ENCODE peak calls at places on chromosomes 1 and 21, in four cellular contexts. W is MM.1S, T is IMR-90, L is psoas muscle. Q is an unnamed sample. For H3K9me3, the result is how much of the 10 kb centered on the place peaks cover.

GRCh38 chr1:30807318-30808066 is 49.9 kb upstream of the LAPTM5 start:
- DNase-seq in W (no peak), T (no peak), L (peak), Q (peak)

GRCh38 chr1:208242829-208243521 is 1.2 kb downstream of the PLXNA2 start:
- DNase-seq in W (peak), T (no peak), L (peak), Q (peak)

GRCh38 chr1:180123463-180123936 is 31.2 kb upstream of the QSOX1 start:
- DNase-seq in W (no peak), T (peak), L (no peak), Q (no peak)

GRCh38 chr1:41868241-41868953 is 50.3 kb downstream of the HIVEP3 start:
- DNase-seq in W (peak), T (no peak), L (no peak), Q (no peak)

GRCh38 chr1:201396859-201397464 is 2.2 kb downstream of the LAD1 start:
- DNase-seq in W (no peak), T (no peak), L (no peak), Q (no peak)

GRCh38 chr21:33168886-33169285 is 60.9 kb upstream of the IFNAR2 start:
- DNase-seq in W (no peak), T (no peak), L (no peak), Q (no peak)

GRCh38 chr1:161382214-161383019 is 14.7 kb upstream of the CFAP126 start:
- DNase-seq in W (peak), T (peak), L (no peak), Q (peak)

GRCh38 chr1:31655756-31656155 is 11.1 kb upstream of the PEF1 start:
- DNase-seq in W (no peak), T (no peak), L (no peak), Q (no peak)

GRCh38 chr1:246512635-246513034 is 5.6 kb upstream of the SMYD3 start:
- DNase-seq in W (no peak), T (no peak), L (no peak), Q (no peak)

GRCh38 chr1:180923887-180924286 is 11.2 kb downstream of the KIAA1614 start:
- DNase-seq in W (no peak), T (no peak), L (no peak), Q (no peak)

GRCh38 chr1:198656500-198656932 is 17.7 kb downstream of the PTPRC start:
- DNase-seq in W (no peak), T (no peak), L (no peak), Q (no peak)

GRCh38 chr21:33025106-33025470 is 647 bp upstream of the OLIG2 start:
- DNase-seq in W (no peak), T (no peak), L (no peak), Q (peak)

GRCh38 chr1:15328785-15329480 is 80.8 kb upstream of the EFHD2 start:
- DNase-seq in W (no peak), T (peak), L (peak), Q (no peak)

GRCh38 chr1:14095001-14095400 is 395.0 kb downstream of the PRDM2 start:
- DNase-seq in W (peak), T (no peak), L (no peak), Q (peak)

GRCh38 chr1:205015241-205015640 is 27.8 kb upstream of the CNTN2 start:
- DNase-seq in W (no peak), T (no peak), L (no peak), Q (peak)

GRCh38 chr1:27961646-27962221 is 2.0 kb downstream of the XKR8 start:
- DNase-seq in W (no peak), T (no peak), L (no peak), Q (no peak)

GRCh38 chr1:44505210-44505993 is 100.3 kb downstream of the RNF220 start:
- DNase-seq in W (no peak), T (no peak), L (no peak), Q (no peak)

GRCh38 chr1:185439727-185440415 is 122.8 kb upstream of the IVNS1ABP start:
- DNase-seq in W (no peak), T (peak), L (no peak), Q (no peak)

GRCh38 chr1:169491845-169492281 is 6.1 kb upstream of the SLC19A2 start:
- DNase-seq in W (no peak), T (peak), L (no peak), Q (no peak)

GRCh38 chr1:46036894-46037596 is 95.4 kb downstream of the PIK3R3 start:
- DNase-seq in W (peak), T (peak), L (peak), Q (peak)

GRCh38 chr1:8689431-8690252 is 127.8 kb downstream of the RERE start:
- DNase-seq in W (no peak), T (no peak), L (no peak), Q (no peak)

GRCh38 chr21:41641821-41642368 is 125.0 kb downstream of the RIPK4 start:
- DNase-seq in W (no peak), T (peak), L (peak), Q (no peak)

GRCh38 chr1:180309338-180309737 is 79.3 kb downstream of the LHX4 start:
- DNase-seq in W (no peak), T (peak), L (no peak), Q (no peak)

GRCh38 chr1:86695400-86695799 is 9.0 kb upstream of the SH3GLB1 start:
- DNase-seq in W (no peak), T (no peak), L (no peak), Q (no peak)

GRCh38 chr1:6930901-6931300 is 145.6 kb downstream of the CAMTA1 start:
- DNase-seq in W (no peak), T (no peak), L (no peak), Q (no peak)

GRCh38 chr1:233295775-233296322 is 324 bp upstream of the PCNX2 start:
- DNase-seq in W (no peak), T (no peak), L (no peak), Q (peak)

GRCh38 chr1:28246427-28246832 is 10.5 kb downstream of the ATP5IF1 start:
- DNase-seq in W (peak), T (peak), L (no peak), Q (no peak)

DNA sequence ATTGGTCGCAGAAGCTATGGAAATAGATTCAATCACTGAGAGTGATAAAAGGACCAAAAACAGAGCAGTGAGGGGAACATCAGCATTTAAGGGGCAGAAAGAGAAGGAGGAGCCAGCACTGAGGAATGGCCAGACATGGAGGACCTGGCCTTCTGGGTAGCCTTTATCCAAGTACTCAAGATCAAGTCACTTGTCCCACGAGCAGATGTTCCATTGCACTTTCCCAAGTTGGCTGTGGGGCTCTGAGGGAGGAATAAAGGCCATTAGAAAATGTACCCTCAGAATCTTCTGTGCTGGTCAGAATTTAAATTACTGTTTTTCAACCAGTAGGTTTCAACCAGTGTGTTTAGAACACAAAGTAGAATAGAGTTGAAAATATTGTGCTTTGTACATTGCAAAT is 55.3 kb downstream of the GIPC2 start:
- DNase-seq in W (no peak), T (no peak), L (no peak), Q (no peak)
- H3K27ac ChIP-seq in W (no peak), T (peak), L (peak), Q (no peak)

GRCh38 chr1:228241259-228241658 is 33.4 kb downstream of the OBSCN start:
- DNase-seq in W (no peak), T (no peak), L (peak), Q (no peak)

GRCh38 chr1:228245111-228245510 is 37.3 kb downstream of the OBSCN start:
- DNase-seq in W (no peak), T (no peak), L (no peak), Q (no peak)

GRCh38 chr1:228240411-228241240 is 32.8 kb downstream of the OBSCN start:
- DNase-seq in W (no peak), T (no peak), L (no peak), Q (no peak)

GRCh38 chr1:228242313-228242864 is 34.5 kb downstream of the OBSCN start:
- DNase-seq in W (no peak), T (no peak), L (no peak), Q (no peak)

DNA sequence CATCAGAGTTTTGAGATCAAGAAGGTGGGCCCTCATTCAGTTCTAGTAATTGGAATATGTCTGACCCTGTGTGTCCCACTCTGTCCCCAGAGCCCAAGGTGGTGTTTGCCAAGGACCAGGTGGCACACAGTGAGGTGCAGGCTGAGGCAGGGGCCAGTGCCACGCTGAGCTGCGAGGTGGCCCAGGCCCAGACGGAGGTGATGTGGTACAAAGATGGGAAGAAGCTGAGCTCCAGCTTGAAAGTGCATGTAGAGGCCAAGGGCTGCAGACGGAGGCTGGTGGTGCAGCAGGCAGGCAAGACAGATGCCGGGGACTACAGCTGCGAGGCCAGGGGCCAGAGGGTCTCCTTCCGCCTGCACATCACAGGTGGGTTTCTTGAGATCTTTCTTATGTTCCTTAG is 35.2 kb downstream of the OBSCN start:
- DNase-seq in W (no peak), T (no peak), L (no peak), Q (no peak)
- H3K9me3 ChIP-seq in W (under half), T (under half), L (under half), Q (under half)

GRCh38 chr1:43325381-43325780 is 12.2 kb upstream of the MPL start:
- DNase-seq in W (no peak), T (no peak), L (no peak), Q (no peak)

GRCh38 chr1:43327549-43328292 is 9.9 kb upstream of the MPL start:
- DNase-seq in W (no peak), T (peak), L (no peak), Q (no peak)

GRCh38 chr1:43334453-43335205 is 3.0 kb upstream of the MPL start:
- DNase-seq in W (no peak), T (no peak), L (no peak), Q (no peak)

GRCh38 chr1:43331688-43332087 is 5.9 kb upstream of the MPL start:
- DNase-seq in W (no peak), T (no peak), L (no peak), Q (no peak)

DNA sequence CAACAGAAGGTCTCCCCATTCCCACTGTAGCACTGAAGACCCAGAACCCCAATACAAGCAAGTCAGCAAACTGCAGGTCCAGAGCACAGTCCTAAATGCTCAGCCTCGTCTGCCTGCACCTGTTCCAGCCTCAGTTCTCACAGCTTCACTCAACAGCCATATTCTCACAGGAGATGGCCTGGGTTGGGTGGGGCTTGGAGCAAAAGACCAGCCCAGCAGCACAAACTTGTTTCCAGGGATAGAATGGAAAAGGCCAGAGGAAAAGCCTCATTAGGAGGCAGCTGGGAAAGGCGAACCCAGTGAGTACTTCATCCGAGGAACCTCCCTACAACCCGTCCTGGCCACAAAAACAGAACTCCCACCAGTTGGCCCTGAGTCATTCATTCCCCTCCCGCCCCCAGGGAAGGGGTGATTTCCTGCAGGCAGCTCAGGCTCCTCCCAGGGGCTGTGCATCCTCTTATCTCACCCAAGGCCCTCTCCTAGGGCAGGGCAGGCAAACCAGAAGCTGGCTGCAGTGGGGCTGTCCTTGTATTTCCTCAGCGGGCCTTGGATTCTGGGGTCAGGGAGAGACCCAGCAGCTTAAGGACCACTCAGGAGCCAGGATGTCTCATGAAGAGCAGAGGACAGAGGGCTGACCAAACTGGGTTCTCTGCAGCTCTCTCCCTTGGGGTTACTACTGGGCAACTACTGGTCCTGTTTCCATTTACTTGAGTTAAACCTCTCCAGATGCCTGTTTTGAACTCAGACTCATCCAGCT is 7.4 kb upstream of the MPL start:
- DNase-seq in W (no peak), T (peak), L (peak), Q (no peak)
- H3K27ac ChIP-seq in W (no peak), T (peak), L (no peak), Q (no peak)

DNA sequence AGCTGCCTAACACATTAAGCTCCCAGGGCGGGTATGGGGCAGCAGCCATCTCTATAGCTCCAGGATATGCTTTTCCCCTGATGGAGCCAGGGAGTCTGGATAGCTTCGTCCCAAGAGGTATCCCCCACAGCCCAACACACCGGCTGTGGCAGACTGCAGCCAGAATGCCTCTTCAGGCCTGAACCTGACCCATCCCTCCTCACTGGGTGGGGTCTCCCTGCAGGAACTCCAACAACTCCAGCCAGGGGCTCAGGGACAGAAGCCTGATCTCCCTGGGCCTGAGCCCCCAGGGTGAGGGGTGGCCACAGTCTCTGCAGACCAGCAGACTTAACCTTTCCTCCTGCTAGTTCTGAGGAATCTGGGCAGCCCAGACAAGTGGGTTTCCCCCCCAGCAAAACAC is 159.9 kb downstream of the LRRIQ3 start:
- DNase-seq in W (no peak), T (no peak), L (no peak), Q (no peak)
- H3K9me3 ChIP-seq in W (under half), T (under half), L (under half), Q (under half)

DNA sequence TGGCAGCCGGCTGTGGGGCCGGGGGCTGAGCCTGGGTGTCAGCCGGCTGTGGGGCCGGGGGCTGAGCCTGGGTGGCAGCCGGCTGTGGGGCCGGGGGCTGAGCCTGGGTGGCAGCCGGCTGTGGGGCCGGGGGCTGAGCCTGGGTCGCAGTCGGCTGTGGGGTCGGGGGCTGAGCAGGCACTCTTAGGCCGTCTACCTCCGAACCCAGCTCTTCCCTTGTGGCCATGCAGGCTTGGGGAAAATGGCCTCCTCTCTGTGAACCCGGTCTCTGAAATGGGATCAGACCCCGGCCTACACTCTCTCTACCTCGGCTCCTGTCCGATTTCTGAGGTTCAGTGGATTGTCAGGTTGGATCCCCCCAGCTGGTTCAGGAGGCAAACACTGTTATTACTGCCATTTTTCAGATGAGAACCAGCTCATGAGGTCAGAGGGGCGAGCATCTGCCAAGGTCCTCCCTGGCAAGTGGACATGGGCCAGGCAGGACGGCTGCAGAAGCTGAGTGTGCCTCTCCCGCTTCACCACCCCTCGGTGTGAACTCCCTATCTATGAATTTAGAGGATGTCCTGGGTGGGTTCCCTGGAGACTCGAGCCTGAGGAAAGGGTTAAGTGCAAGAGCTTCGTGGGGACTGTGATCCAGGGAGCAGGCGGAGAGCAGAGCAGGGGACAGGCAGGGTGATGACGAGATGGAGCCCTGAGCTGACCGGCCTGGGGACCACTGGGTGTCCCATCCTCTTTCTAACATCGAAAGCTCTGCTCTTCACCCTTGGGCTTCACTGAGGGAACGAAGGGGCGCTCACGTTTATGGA is 10.9 kb upstream of the COL18A1 start:
- DNase-seq in W (no peak), T (no peak), L (no peak), Q (no peak)
- H3K27ac ChIP-seq in W (no peak), T (no peak), L (no peak), Q (no peak)

GRCh38 chr1:163772266-163772665 is 450.5 kb downstream of the NUF2 start:
- DNase-seq in W (no peak), T (no peak), L (no peak), Q (no peak)

GRCh38 chr1:163768581-163768980 is 446.8 kb downstream of the NUF2 start:
- DNase-seq in W (no peak), T (no peak), L (no peak), Q (no peak)

GRCh38 chr1:163774390-163774789 is 452.6 kb downstream of the NUF2 start:
- DNase-seq in W (no peak), T (no peak), L (no peak), Q (no peak)

GRCh38 chr1:163766537-163766936 is 444.8 kb downstream of the NUF2 start:
- DNase-seq in W (no peak), T (no peak), L (no peak), Q (no peak)

GRCh38 chr1:163771637-163772036 is 449.9 kb downstream of the NUF2 start:
- DNase-seq in W (no peak), T (no peak), L (no peak), Q (no peak)
- H3K9me3 ChIP-seq in W (under half), T (under half), L (under half), Q (under half)

DNA sequence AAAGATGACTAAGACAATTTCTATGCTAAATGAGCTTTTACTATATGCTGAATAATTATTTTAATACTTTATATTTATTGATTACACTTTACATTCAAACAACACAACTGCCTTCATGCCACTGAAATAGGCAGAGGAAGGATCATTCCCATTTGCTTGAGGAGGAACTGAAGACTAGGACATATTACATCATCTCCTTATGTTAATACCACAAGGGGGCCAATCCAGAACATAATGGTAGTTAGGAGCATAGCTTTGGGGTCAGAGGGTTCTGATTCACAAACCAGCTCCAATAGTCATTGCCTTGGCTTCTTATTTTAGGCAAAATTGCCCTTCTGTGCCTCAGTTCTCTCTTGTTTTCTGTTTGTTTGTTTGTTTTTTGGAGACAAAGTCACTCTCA is 306.5 kb downstream of the KCNH1 start:
- DNase-seq in W (no peak), T (no peak), L (no peak), Q (no peak)
- H3K27ac ChIP-seq in W (no peak), T (no peak), L (no peak), Q (no peak)

GRCh38 chr1:70467531-70467930 is 56.5 kb downstream of the CTH start:
- DNase-seq in W (no peak), T (no peak), L (no peak), Q (no peak)
- H3K9me3 ChIP-seq in W (under half), T (under half), L (under half), Q (under half)

DNA sequence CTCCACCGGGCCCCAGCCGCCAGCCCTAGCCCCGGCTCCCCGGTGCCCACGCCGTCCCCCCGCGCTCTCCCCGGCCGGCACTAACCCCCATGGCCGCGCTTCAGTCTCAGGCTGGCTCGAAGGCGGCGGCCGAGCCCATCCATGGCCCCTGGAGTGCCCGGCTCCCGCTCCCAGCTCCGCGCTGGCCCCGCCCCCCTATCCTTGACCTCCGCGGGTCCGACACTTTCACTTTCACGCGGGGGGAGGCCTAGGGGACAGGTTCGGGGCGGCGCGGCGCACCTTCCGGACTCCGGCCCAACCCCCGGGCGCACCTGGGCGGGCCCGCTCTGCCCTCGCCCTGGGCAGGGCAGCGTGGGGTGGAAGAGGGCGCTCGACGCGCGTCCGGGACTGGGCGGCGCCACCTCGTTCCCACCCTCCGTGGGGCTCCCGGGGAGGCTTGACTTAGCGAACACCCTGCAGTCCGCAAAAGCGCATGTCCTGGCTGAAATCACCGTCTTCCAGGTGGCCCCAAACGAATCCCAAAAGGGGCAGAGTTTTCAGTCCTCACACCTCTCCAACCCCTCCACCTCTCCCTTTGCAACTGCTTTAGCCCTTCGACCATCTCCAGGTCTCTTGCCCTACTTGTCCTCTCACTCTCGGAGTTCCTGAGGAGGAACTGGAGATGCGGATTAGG is 3.9 kb upstream of the DENND2D start:
- DNase-seq in W (peak), T (no peak), L (peak), Q (no peak)
- H3K27ac ChIP-seq in W (peak), T (no peak), L (no peak), Q (no peak)

GRCh38 chr1:2826736-2827292 is 25.3 kb upstream of the TTC34 start:
- DNase-seq in W (no peak), T (no peak), L (no peak), Q (no peak)
- H3K9me3 ChIP-seq in W (under half), T (half or more), L (under half), Q (under half)

Q was measured in WERI-Rb-1.